ENCODE peak calls at places on chromosomes 7 and 10, in eight cellular contexts. U is endothelial cell; E is retinal pigment epithelial cell; F is ACHN; C is caudate nucleus; G is activated CD4-positive, alpha-beta T cell treated with anti-CD3 and anti-CD28 coated beads, Interleukin-2, amount 10 ng/mL, durations not matched to agents 7 days and 5 days; A is Panc1; H is aorta. D is an unnamed sample.

GRCh38 chr10:1661416-1661815 is 75.9 kb downstream of the ADARB2 start:
- DNase-seq in U (no peak), E (no peak), F (no peak), C (no peak), G (no peak), A (no peak), H (no peak), D (no peak)

GRCh38 chr7:67484244-67484751 is 487.7 kb downstream of the TYW1 start:
- DNase-seq in U (peak), E (peak), F (peak), C (no peak), G (peak), A (peak), H (no peak), D (no peak)

GRCh38 chr10:6766061-6766460 is 186.0 kb upstream of the PRKCQ start:
- DNase-seq in U (no peak), E (no peak), F (no peak), C (no peak), G (no peak), A (no peak), H (no peak), D (no peak)

GRCh38 chr10:13219685-13220670 is 14.2 kb downstream of the UCMA start:
- DNase-seq in U (peak), E (no peak), F (peak), C (no peak), G (no peak), A (peak), H (no peak), D (peak)

GRCh38 chr7:80350430-80350829 is 161.4 kb downstream of the GNAT3 start:
- DNase-seq in U (no peak), E (no peak), F (no peak), C (no peak), G (no peak), A (no peak), H (no peak), D (no peak)

GRCh38 chr7:96679886-96680285 is 29.8 kb downstream of the SEM1 start:
- DNase-seq in U (no peak), E (no peak), F (no peak), C (no peak), G (no peak), A (no peak), H (no peak), D (no peak)

GRCh38 chr7:157274991-157275427 is 61.8 kb upstream of the DNAJB6 start:
- DNase-seq in U (no peak), E (no peak), F (no peak), C (no peak), G (no peak), A (no peak), H (peak), D (no peak)

GRCh38 chr10:124381011-124381591 is 37.6 kb downstream of the OAT start:
- DNase-seq in U (no peak), E (no peak), F (no peak), C (no peak), G (no peak), A (no peak), H (peak), D (no peak)

GRCh38 chr10:98309366-98310355 is 41.7 kb upstream of the LOXL4 start:
- DNase-seq in U (peak), E (peak), F (peak), C (peak), G (peak), A (no peak), H (peak), D (no peak)

GRCh38 chr7:121831320-121831719 is 41.6 kb upstream of the PTPRZ1 start:
- DNase-seq in U (no peak), E (peak), F (no peak), C (no peak), G (no peak), A (no peak), H (no peak), D (no peak)

GRCh38 chr7:33547880-33548279 is 357.5 kb upstream of the BMPER start:
- DNase-seq in U (no peak), E (no peak), F (no peak), C (no peak), G (no peak), A (no peak), H (no peak), D (no peak)

GRCh38 chr7:91397612-91398011 is 133.4 kb downstream of the FZD1 start:
- DNase-seq in U (no peak), E (no peak), F (no peak), C (no peak), G (no peak), A (no peak), H (no peak), D (no peak)

GRCh38 chr7:99500637-99501009 is 542 bp upstream of the ZNF394 start:
- DNase-seq in U (no peak), E (no peak), F (no peak), C (no peak), G (no peak), A (no peak), H (peak), D (no peak)

GRCh38 chr7:44277391-44277790 is 48.0 kb downstream of the CAMK2B start:
- DNase-seq in U (no peak), E (no peak), F (no peak), C (no peak), G (no peak), A (no peak), H (peak), D (no peak)

GRCh38 chr10:129707406-129708388 is 240.7 kb downstream of the MGMT start:
- DNase-seq in U (no peak), E (no peak), F (no peak), C (no peak), G (no peak), A (no peak), H (peak), D (no peak)

GRCh38 chr10:116809528-116810500 is 39.5 kb upstream of the ENO4 start:
- DNase-seq in U (peak), E (no peak), F (no peak), C (no peak), G (no peak), A (no peak), H (no peak), D (no peak)

GRCh38 chr10:62224606-62225005 is 44.0 kb downstream of the RTKN2 start:
- DNase-seq in U (no peak), E (no peak), F (peak), C (no peak), G (no peak), A (no peak), H (no peak), D (no peak)

GRCh38 chr10:87860156-87860795 is 3.1 kb downstream of the KLLN start:
- DNase-seq in U (no peak), E (peak), F (peak), C (no peak), G (peak), A (peak), H (no peak), D (peak)

GRCh38 chr7:24773646-24774045 is 16.4 kb upstream of the GSDME start:
- DNase-seq in U (no peak), E (no peak), F (no peak), C (no peak), G (no peak), A (no peak), H (no peak), D (no peak)

GRCh38 chr7:32957326-32958045 is at the start of gene FKBP9:
- DNase-seq in U (peak), E (peak), F (peak), C (peak), G (peak), A (peak), H (peak), D (no peak)

GRCh38 chr7:25031007-25031406 is 51.0 kb upstream of the OSBPL3 start:
- DNase-seq in U (no peak), E (no peak), F (no peak), C (no peak), G (no peak), A (no peak), H (no peak), D (peak)

GRCh38 chr7:52781250-52781649 is 254.2 kb upstream of the POM121L12 start:
- DNase-seq in U (no peak), E (no peak), F (no peak), C (no peak), G (no peak), A (no peak), H (no peak), D (no peak)

GRCh38 chr7:30994206-30995100 is 30.7 kb downstream of the GHRHR start:
- DNase-seq in U (no peak), E (no peak), F (no peak), C (no peak), G (no peak), A (no peak), H (peak), D (no peak)

GRCh38 chr10:30056281-30056680 is 3.1 kb downstream of the JCAD start:
- DNase-seq in U (no peak), E (no peak), F (peak), C (no peak), G (no peak), A (no peak), H (no peak), D (no peak)

D was measured in GM12878.